ENCODE peak calls at places on chromosomes 13 and 19, in four cellular contexts. V is activated CD8-positive, alpha-beta memory T cell treated with anti-CD3 and anti-CD28 coated beads for 4 hours; K is activated T-helper 9 cell treated with anti-CD3 and anti-CD28 coated beads, Interleukin-2, amount 50 U/mL, for 16 hours; D is foreskin fibroblast. P is an unnamed sample.

GRCh38 chr13:97386832-97387486 is 47.0 kb upstream of the RAP2A start:
- DNase-seq in V (no peak), K (no peak), D (no peak), P (no peak)

GRCh38 chr13:112657850-112658445 is 31.9 kb upstream of the ATP11A start:
- DNase-seq in V (no peak), K (no peak), D (peak), P (no peak)

GRCh38 chr13:23797276-23797903 is 91.8 kb downstream of the MIPEP start:
- DNase-seq in V (no peak), K (no peak), D (no peak), P (no peak)

GRCh38 chr19:55258476-55258827 is 365 bp downstream of the PPP6R1 start:
- DNase-seq in V (no peak), K (peak), D (no peak), P (no peak)

GRCh38 chr13:43237616-43238015 is 214.2 kb downstream of the DNAJC15 start:
- DNase-seq in V (no peak), K (no peak), D (no peak), P (no peak)

GRCh38 chr13:35252536-35253205 is 223.8 kb downstream of the MAB21L1 start:
- DNase-seq in V (no peak), K (no peak), D (no peak), P (no peak)

GRCh38 chr13:113547248-113547971 is 37.1 kb upstream of the TFDP1 start:
- DNase-seq in V (no peak), K (no peak), D (peak), P (no peak)

GRCh38 chr19:35109395-35110112 is 6.1 kb upstream of the FXYD3 start:
- DNase-seq in V (no peak), K (no peak), D (no peak), P (no peak)

GRCh38 chr13:101915333-101915732 is 462.9 kb downstream of the ITGBL1 start:
- DNase-seq in V (no peak), K (no peak), D (no peak), P (no peak)

GRCh38 chr19:45973564-45974338 is at the start of gene NOVA2:
- DNase-seq in V (no peak), K (no peak), D (peak), P (no peak)

GRCh38 chr19:39424934-39425333 is 10.8 kb downstream of the RPS16 start:
- DNase-seq in V (no peak), K (no peak), D (no peak), P (no peak)

GRCh38 chr19:38142176-38143035 is 81.6 kb downstream of the DPF1 start:
- DNase-seq in V (peak), K (no peak), D (peak), P (peak)

GRCh38 chr19:4444765-4445741 is 12.5 kb downstream of the UBXN6 start:
- DNase-seq in V (no peak), K (no peak), D (peak), P (no peak)

GRCh38 chr13:93496985-93497673 is 270.5 kb downstream of the GPC6 start:
- DNase-seq in V (no peak), K (no peak), D (no peak), P (no peak)

GRCh38 chr19:18118420-18119242 is 21.1 kb downstream of the MAST3 start:
- DNase-seq in V (no peak), K (no peak), D (no peak), P (no peak)

GRCh38 chr19:6402834-6403608 is 10.1 kb upstream of the GTF2F1 start:
- DNase-seq in V (no peak), K (no peak), D (peak), P (no peak)

GRCh38 chr13:27679396-27679795 is 57.7 kb downstream of the POLR1D start:
- DNase-seq in V (no peak), K (no peak), D (no peak), P (no peak)

GRCh38 chr13:75978815-75979214 is 342.7 kb downstream of the LMO7 start:
- DNase-seq in V (no peak), K (no peak), D (no peak), P (no peak)

GRCh38 chr13:50191004-50191403 is 175.8 kb downstream of the KCNRG start:
- DNase-seq in V (no peak), K (no peak), D (no peak), P (no peak)

GRCh38 chr13:23778879-23779278 is 110.3 kb downstream of the MIPEP start:
- DNase-seq in V (no peak), K (no peak), D (peak), P (no peak)

GRCh38 chr19:40603719-40604646 is 2.8 kb downstream of the LTBP4 start:
- DNase-seq in V (peak), K (peak), D (peak), P (peak)

GRCh38 chr19:782195-783043 is 14.8 kb upstream of the PTBP1 start:
- DNase-seq in V (no peak), K (no peak), D (no peak), P (no peak)

GRCh38 chr19:47390533-47391488 is 28.5 kb downstream of the MEIS3 start:
- DNase-seq in V (no peak), K (no peak), D (no peak), P (no peak)

GRCh38 chr13:27980280-27980998 is 8.1 kb downstream of the URAD start:
- DNase-seq in V (no peak), K (no peak), D (no peak), P (no peak)

GRCh38 chr19:46393456-46394397 is 19.6 kb downstream of the CCDC8 start:
- DNase-seq in V (no peak), K (no peak), D (no peak), P (no peak)

GRCh38 chr13:83975668-83976165 is 93.4 kb upstream of the SLITRK1 start:
- DNase-seq in V (no peak), K (no peak), D (no peak), P (no peak)

GRCh38 chr19:44626067-44626624 is 12.8 kb downstream of the IGSF23 start:
- DNase-seq in V (no peak), K (no peak), D (peak), P (no peak)

GRCh38 chr13:43126420-43126819 is 103.0 kb downstream of the DNAJC15 start:
- DNase-seq in V (no peak), K (no peak), D (no peak), P (no peak)

GRCh38 chr19:6087074-6087506 is 23.2 kb downstream of the RFX2 start:
- DNase-seq in V (no peak), K (no peak), D (no peak), P (no peak)

GRCh38 chr19:15191982-15192381 is 8.8 kb downstream of the NOTCH3 start:
- DNase-seq in V (no peak), K (no peak), D (no peak), P (no peak)

GRCh38 chr19:5711025-5711424 is 8.9 kb downstream of the LONP1 start:
- DNase-seq in V (no peak), K (no peak), D (no peak), P (no peak)

GRCh38 chr13:73602295-73602694 is 531.9 kb downstream of the KLF12 start:
- DNase-seq in V (no peak), K (no peak), D (no peak), P (no peak)

P was measured in stimulated activated CD8-positive, alpha-beta memory T cell treated with anti-CD3 and anti-CD28 coated beads, Interleukin-12 subunit alpha, Interleukin-12 subunit beta, amount 100 ng/mL, for 4 hours.